ENCODE peak calls at places on chromosome 10, in ten cellular contexts. Y is colonic mucosa; K is NCI-H226; I is skeletal muscle cell; G is GM06990; B is adipocyte; W is stimulated activated CD4-positive, alpha-beta T cell treated with anti-CD3 and anti-CD28 coated beads, Interleukin-15, amount 100 ng/mL, for 1 hour; P is RCC 7860; Q is mammary epithelial cell; R is H9. M is an unnamed sample.

GRCh38 chr10:131930150-131930549 is 29.3 kb downstream of the PPP2R2D start:
- DNase-seq in Y (no peak), K (no peak), I (no peak), G (no peak), B (no peak), W (no peak), P (no peak), Q (no peak), R (no peak), M (no peak)

GRCh38 chr10:104209575-104210198 is 22.5 kb downstream of the CFAP43 start:
- DNase-seq in Y (peak), K (no peak), I (no peak), G (no peak), B (peak), W (no peak), P (peak), Q (peak), R (peak), M (no peak)

GRCh38 chr10:90111671-90112070 is 410.3 kb downstream of the KIF20B start:
- DNase-seq in Y (no peak), K (peak), I (no peak), G (no peak), B (peak), W (no peak), P (no peak), Q (peak), R (no peak), M (no peak)

GRCh38 chr10:33453081-33453850 is 118.8 kb upstream of the NRP1 start:
- DNase-seq in Y (no peak), K (peak), I (peak), G (no peak), B (peak), W (no peak), P (peak), Q (peak), R (no peak), M (no peak)

GRCh38 chr10:72068126-72068765 is 20.1 kb downstream of the SPOCK2 start:
- DNase-seq in Y (no peak), K (no peak), I (no peak), G (no peak), B (no peak), W (no peak), P (no peak), Q (no peak), R (no peak), M (no peak)

GRCh38 chr10:75244487-75245353 is 9.0 kb upstream of the COMTD1 start:
- DNase-seq in Y (peak), K (no peak), I (no peak), G (no peak), B (no peak), W (no peak), P (no peak), Q (no peak), R (no peak), M (no peak)

GRCh38 chr10:11715815-11716494 is 26.2 kb upstream of the ECHDC3 start:
- DNase-seq in Y (peak), K (no peak), I (no peak), G (no peak), B (no peak), W (no peak), P (no peak), Q (peak), R (no peak), M (no peak)

GRCh38 chr10:124923684-124924083 is 18.2 kb upstream of the ZRANB1 start:
- DNase-seq in Y (no peak), K (no peak), I (no peak), G (no peak), B (no peak), W (no peak), P (no peak), Q (no peak), R (no peak), M (no peak)

GRCh38 chr10:122290833-122291532 is 19.9 kb downstream of the BTBD16 start:
- DNase-seq in Y (no peak), K (no peak), I (no peak), G (no peak), B (no peak), W (no peak), P (no peak), Q (no peak), R (no peak), M (no peak)

M was measured in omental fat pad.